ENCODE peak calls at places on chromosomes 12 and 14, in five cellular contexts. One of them, this sample, is unnamed.
A peak's percentile ranks its signal among the peaks of the same experiment; 100 is the strongest.

GRCh38 chr14:71410578-71411279 is 503.5 kb downstream of the PCNX1 start:
- DNase-seq in mammary epithelial cell: no peak
- DNase-seq in cardiac muscle cell: peak; percentile 38
- DNase-seq in ovary: no peak
- DNase-seq in gastrocnemius medialis: no peak
- DNase-seq in this sample: no peak

GRCh38 chr14:61326847-61327246 is 5.5 kb downstream of the PRKCH start:
- DNase-seq in mammary epithelial cell: no peak
- DNase-seq in cardiac muscle cell: peak; percentile 73
- DNase-seq in ovary: peak; percentile 81
- DNase-seq in gastrocnemius medialis: peak; percentile 49
- DNase-seq in this sample: peak; percentile 95

GRCh38 chr12:100826323-100826722 is 31.7 kb downstream of the ANO4 start:
- DNase-seq in mammary epithelial cell: peak; percentile 51
- DNase-seq in cardiac muscle cell: peak; percentile 74
- DNase-seq in ovary: peak; percentile 45
- DNase-seq in gastrocnemius medialis: no peak
- DNase-seq in this sample: no peak

GRCh38 chr12:109627633-109628032 is 54.0 kb downstream of the MVK start:
- DNase-seq in mammary epithelial cell: no peak
- DNase-seq in cardiac muscle cell: no peak
- DNase-seq in ovary: no peak
- DNase-seq in gastrocnemius medialis: no peak
- DNase-seq in this sample: no peak

GRCh38 chr14:99603471-99603933 is 505 bp downstream of the CCDC85C start:
- DNase-seq in mammary epithelial cell: peak; percentile 62
- DNase-seq in cardiac muscle cell: peak; percentile 42
- DNase-seq in ovary: peak; percentile 45
- DNase-seq in gastrocnemius medialis: no peak
- DNase-seq in this sample: no peak

GRCh38 chr12:22731231-22731630 is 106.3 kb downstream of the ETNK1 start:
- DNase-seq in mammary epithelial cell: no peak
- DNase-seq in cardiac muscle cell: no peak
- DNase-seq in ovary: no peak
- DNase-seq in gastrocnemius medialis: no peak
- DNase-seq in this sample: no peak

GRCh38 chr12:10618338-10618987 is 5.1 kb upstream of the MAGOHB start:
- DNase-seq in mammary epithelial cell: peak; percentile 79
- DNase-seq in cardiac muscle cell: peak; percentile 35
- DNase-seq in ovary: no peak
- DNase-seq in gastrocnemius medialis: no peak
- DNase-seq in this sample: no peak

GRCh38 chr14:75016815-75017214 is 14.1 kb downstream of the EIF2B2 start:
- DNase-seq in mammary epithelial cell: no peak
- DNase-seq in cardiac muscle cell: no peak
- DNase-seq in ovary: no peak
- DNase-seq in gastrocnemius medialis: no peak
- DNase-seq in this sample: no peak

GRCh38 chr12:107092669-107093546 is 441 bp downstream of the CRY1 start:
- DNase-seq in mammary epithelial cell: no peak
- DNase-seq in cardiac muscle cell: no peak
- DNase-seq in ovary: peak; percentile 60
- DNase-seq in gastrocnemius medialis: peak; percentile 21
- DNase-seq in this sample: peak; percentile 89

GRCh38 chr14:99274346-99275221 is 2.6 kb upstream of the BCL11B start:
- DNase-seq in mammary epithelial cell: peak; percentile 89
- DNase-seq in cardiac muscle cell: peak; percentile 89
- DNase-seq in ovary: peak; percentile 58
- DNase-seq in gastrocnemius medialis: no peak
- DNase-seq in this sample: no peak

GRCh38 chr14:76957224-76957881 is 71.2 kb downstream of the IRF2BPL start:
- DNase-seq in mammary epithelial cell: no peak
- DNase-seq in cardiac muscle cell: no peak
- DNase-seq in ovary: no peak
- DNase-seq in gastrocnemius medialis: no peak
- DNase-seq in this sample: no peak

GRCh38 chr12:124465473-124465872 is 101.9 kb downstream of the NCOR2 start:
- DNase-seq in mammary epithelial cell: no peak
- DNase-seq in cardiac muscle cell: no peak
- DNase-seq in ovary: no peak
- DNase-seq in gastrocnemius medialis: no peak
- DNase-seq in this sample: no peak

GRCh38 chr12:47909839-47910465 is 5.2 kb upstream of the VDR start:
- DNase-seq in mammary epithelial cell: no peak
- DNase-seq in cardiac muscle cell: peak; percentile 39
- DNase-seq in ovary: no peak
- DNase-seq in gastrocnemius medialis: no peak
- DNase-seq in this sample: peak; percentile 40

GRCh38 chr12:106901276-106901675 is 54.4 kb upstream of the TMEM263 start:
- DNase-seq in mammary epithelial cell: no peak
- DNase-seq in cardiac muscle cell: no peak
- DNase-seq in ovary: no peak
- DNase-seq in gastrocnemius medialis: no peak
- DNase-seq in this sample: no peak

GRCh38 chr14:97379091-97379531 is 581.9 kb downstream of the VRK1 start:
- DNase-seq in mammary epithelial cell: no peak
- DNase-seq in cardiac muscle cell: no peak
- DNase-seq in ovary: no peak
- DNase-seq in gastrocnemius medialis: no peak
- DNase-seq in this sample: no peak

GRCh38 chr14:30299915-30300314 is 259.0 kb upstream of the G2E3 start:
- DNase-seq in mammary epithelial cell: no peak
- DNase-seq in cardiac muscle cell: peak; percentile 40
- DNase-seq in ovary: no peak
- DNase-seq in gastrocnemius medialis: no peak
- DNase-seq in this sample: no peak

GRCh38 chr14:23633160-23633701 is 2.9 kb upstream of the DHRS2 start:
- DNase-seq in mammary epithelial cell: no peak
- DNase-seq in cardiac muscle cell: no peak
- DNase-seq in ovary: no peak
- DNase-seq in gastrocnemius medialis: no peak
- DNase-seq in this sample: peak; percentile 64

GRCh38 chr12:31756977-31757420 is 28.2 kb upstream of the AMN1 start:
- DNase-seq in mammary epithelial cell: peak; percentile 87
- DNase-seq in cardiac muscle cell: peak; percentile 34
- DNase-seq in ovary: no peak
- DNase-seq in gastrocnemius medialis: no peak
- DNase-seq in this sample: no peak

GRCh38 chr14:75877292-75877691 is 104.5 kb downstream of the TGFB3 start:
- DNase-seq in mammary epithelial cell: peak; percentile 96
- DNase-seq in cardiac muscle cell: peak; percentile 97
- DNase-seq in ovary: no peak
- DNase-seq in gastrocnemius medialis: no peak
- DNase-seq in this sample: no peak

GRCh38 chr12:7061138-7061537 is 620 bp downstream of the C1S start:
- DNase-seq in mammary epithelial cell: no peak
- DNase-seq in cardiac muscle cell: no peak
- DNase-seq in ovary: peak; percentile 50
- DNase-seq in gastrocnemius medialis: no peak
- DNase-seq in this sample: no peak

GRCh38 chr14:99271951-99272668 is at the start of gene BCL11B:
- DNase-seq in mammary epithelial cell: peak; percentile 88
- DNase-seq in cardiac muscle cell: peak; percentile 89
- DNase-seq in ovary: peak; percentile 36
- DNase-seq in gastrocnemius medialis: no peak
- DNase-seq in this sample: no peak

GRCh38 chr14:25042362-25043299 is 7.3 kb downstream of the STXBP6 start:
- DNase-seq in mammary epithelial cell: no peak
- DNase-seq in cardiac muscle cell: peak; percentile 77
- DNase-seq in ovary: no peak
- DNase-seq in gastrocnemius medialis: no peak
- DNase-seq in this sample: no peak

GRCh38 chr14:51157012-51157411 is 62.1 kb upstream of the TRIM9 start:
- DNase-seq in mammary epithelial cell: peak; percentile 27
- DNase-seq in cardiac muscle cell: peak; percentile 66
- DNase-seq in ovary: no peak
- DNase-seq in gastrocnemius medialis: no peak
- DNase-seq in this sample: no peak

DNA sequence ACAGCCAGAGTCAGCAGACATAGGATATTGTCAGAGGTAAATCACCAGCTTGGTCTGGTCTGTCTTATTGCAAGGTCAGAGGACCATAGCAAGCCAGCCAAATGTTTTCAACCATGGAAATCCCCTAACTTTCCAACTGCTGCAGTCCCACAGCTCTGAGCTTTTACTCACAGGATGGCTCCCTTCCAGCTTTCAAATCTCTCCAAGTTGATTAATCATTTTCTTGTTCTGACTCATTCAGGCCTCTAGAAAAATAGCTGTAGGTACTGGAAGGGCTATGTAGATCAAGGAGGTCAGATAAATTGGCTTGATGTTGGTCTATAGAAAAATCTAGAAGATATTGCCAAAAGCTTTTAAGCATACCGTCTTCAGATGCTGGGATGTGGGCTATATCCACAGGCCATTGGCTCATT is 413.1 kb downstream of the RAD51B start:
- DNase-seq in mammary epithelial cell: peak; percentile 99
- DNase-seq in cardiac muscle cell: peak; percentile 99
- DNase-seq in ovary: peak; percentile 75
- DNase-seq in gastrocnemius medialis: peak; percentile 24
- DNase-seq in this sample: no peak
- TF ChIP-seq CTCF in mammary epithelial cell: no peak
- TF ChIP-seq CTCF in cardiac muscle cell: no peak
- TF ChIP-seq CTCF in ovary: no peak
- TF ChIP-seq CTCF in gastrocnemius medialis: no peak
- TF ChIP-seq CTCF in this sample: no peak

DNA sequence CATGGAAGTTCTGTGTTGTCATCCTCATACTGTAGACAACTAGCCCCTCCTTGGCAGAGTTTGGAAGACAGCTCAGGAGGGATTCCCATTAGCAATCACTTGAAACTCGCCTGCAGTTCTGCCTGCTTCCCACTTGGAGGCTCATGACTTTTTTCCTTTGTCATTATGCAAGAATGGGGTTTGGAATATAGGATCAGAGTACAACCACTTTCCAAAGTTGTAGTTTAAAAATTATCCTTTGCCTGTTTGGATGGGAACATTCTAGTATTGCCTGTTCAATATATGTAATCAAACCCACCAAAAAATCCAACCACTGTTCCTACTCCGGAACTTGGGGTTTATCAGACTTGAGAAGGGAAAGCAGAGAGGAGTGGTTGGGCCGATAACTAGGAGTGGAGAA is 2.1 kb upstream of the GPD1 start:
- DNase-seq in mammary epithelial cell: peak; percentile 19
- DNase-seq in cardiac muscle cell: peak; percentile 63
- DNase-seq in ovary: no peak
- DNase-seq in gastrocnemius medialis: no peak
- DNase-seq in this sample: no peak
- H3K36me3 ChIP-seq in mammary epithelial cell: peaks cover 30% of the 10 kb centered on the region
- H3K36me3 ChIP-seq in cardiac muscle cell: peaks cover 34% of the 10 kb centered on the region
- H3K36me3 ChIP-seq in ovary: peaks cover 2% of the 10 kb centered on the region
- H3K36me3 ChIP-seq in gastrocnemius medialis: peaks cover 34% of the 10 kb centered on the region
- H3K36me3 ChIP-seq in this sample: no peaks in the 10 kb centered on the region

DNA sequence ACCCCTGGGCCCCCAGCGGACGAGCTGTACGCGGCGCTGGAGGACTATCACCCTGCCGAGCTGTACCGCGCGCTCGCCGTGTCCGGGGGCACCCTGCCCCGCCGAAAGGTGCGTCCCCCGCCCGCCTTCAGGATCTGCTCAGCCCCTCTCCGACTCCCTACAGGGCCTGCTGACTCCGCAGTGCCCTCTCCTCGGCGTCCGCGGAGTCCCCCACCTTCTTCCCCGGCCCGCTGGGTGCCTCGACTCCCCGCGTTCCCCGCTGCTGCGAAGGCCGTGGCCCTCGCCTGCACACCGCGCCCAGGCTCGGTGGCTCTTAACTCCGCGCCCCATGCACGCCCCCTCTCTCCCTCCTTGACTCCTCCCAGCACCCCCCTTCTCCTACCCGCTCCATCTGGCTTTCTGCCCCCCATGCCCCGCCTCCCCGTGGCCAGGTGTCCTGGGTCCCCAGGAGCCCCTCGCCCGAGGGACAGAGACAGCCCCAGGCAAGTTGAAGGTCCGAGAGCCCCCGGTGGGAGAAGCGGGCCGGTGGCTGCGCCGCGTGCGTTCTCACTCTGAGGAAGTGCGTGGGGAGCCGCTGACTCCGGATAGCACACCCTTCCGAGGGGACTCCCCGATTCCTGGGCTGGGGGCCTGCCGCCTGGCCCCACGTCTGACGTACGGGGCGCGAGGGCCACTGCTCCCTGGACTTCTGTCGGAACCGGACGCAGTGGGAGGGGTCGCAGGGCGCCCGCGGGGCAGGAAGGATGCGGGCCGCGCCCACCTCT is 594 bp downstream of the TAMALIN start:
- DNase-seq in mammary epithelial cell: no peak
- DNase-seq in cardiac muscle cell: peak; percentile 48
- DNase-seq in ovary: peak; percentile 78
- DNase-seq in gastrocnemius medialis: no peak
- DNase-seq in this sample: no peak
- TF ChIP-seq CTCF in mammary epithelial cell: no peak
- TF ChIP-seq CTCF in cardiac muscle cell: no peak
- TF ChIP-seq CTCF in ovary: no peak
- TF ChIP-seq CTCF in gastrocnemius medialis: no peak
- TF ChIP-seq CTCF in this sample: no peak

GRCh38 chr12:56716933-56717880 is 7.9 kb downstream of the NACA start:
- DNase-seq in mammary epithelial cell: no peak
- DNase-seq in cardiac muscle cell: no peak
- DNase-seq in ovary: no peak
- DNase-seq in gastrocnemius medialis: no peak
- DNase-seq in this sample: no peak
- H3K36me3 ChIP-seq in mammary epithelial cell: peaks cover 49% of the 10 kb centered on the region
- H3K36me3 ChIP-seq in cardiac muscle cell: peaks cover 32% of the 10 kb centered on the region
- H3K36me3 ChIP-seq in ovary: no peaks in the 10 kb centered on the region
- H3K36me3 ChIP-seq in gastrocnemius medialis: peaks cover 73% of the 10 kb centered on the region
- H3K36me3 ChIP-seq in this sample: peaks cover 10% of the 10 kb centered on the region

GRCh38 chr14:59631237-59631636 is 54.6 kb upstream of the CCDC175 start:
- DNase-seq in mammary epithelial cell: peak; percentile 6
- DNase-seq in cardiac muscle cell: peak; percentile 2
- DNase-seq in ovary: no peak
- DNase-seq in gastrocnemius medialis: no peak
- DNase-seq in this sample: no peak
- TF ChIP-seq CTCF in mammary epithelial cell: peak; percentile 36
- TF ChIP-seq CTCF in cardiac muscle cell: peak; percentile 13
- TF ChIP-seq CTCF in ovary: no peak
- TF ChIP-seq CTCF in gastrocnemius medialis: no peak
- TF ChIP-seq CTCF in this sample: no peak

GRCh38 chr12:123266679-123267277 is 4.9 kb downstream of the CDK2AP1 start:
- DNase-seq in mammary epithelial cell: no peak
- DNase-seq in cardiac muscle cell: no peak
- DNase-seq in ovary: no peak
- DNase-seq in gastrocnemius medialis: no peak
- DNase-seq in this sample: no peak
- H3K36me3 ChIP-seq in mammary epithelial cell: peaks cover 12% of the 10 kb centered on the region
- H3K36me3 ChIP-seq in cardiac muscle cell: peaks cover 10% of the 10 kb centered on the region
- H3K36me3 ChIP-seq in ovary: no peaks in the 10 kb centered on the region
- H3K36me3 ChIP-seq in gastrocnemius medialis: peaks cover 16% of the 10 kb centered on the region
- H3K36me3 ChIP-seq in this sample: no peaks in the 10 kb centered on the region